ENCODE peak calls at places on chromosomes 12 and 14, in four cellular contexts. D is CD8-positive, alpha-beta T cell; U is iPS-NIHi11; J is NCI-H2171 treated with DMSO at 0.1 percent for 48 hours. T is an unnamed sample.

GRCh38 chr12:50785406-50785805 is 21.5 kb downstream of the ATF1 start:
- DNase-seq in U (no peak), J (no peak), D (no peak), T (no peak)

GRCh38 chr12:122420471-122421262 is 1.8 kb downstream of the CLIP1 start:
- DNase-seq in U (no peak), D (no peak), J (no peak), T (no peak)

GRCh38 chr12:19129486-19130223 is at the start of gene PLEKHA5:
- DNase-seq in D (peak), U (peak), J (peak), T (peak)

GRCh38 chr14:100025111-100025510 is 40.1 kb upstream of the EVL start:
- DNase-seq in J (peak), D (peak), U (peak), T (peak)

GRCh38 chr12:123270380-123271181 is 1.1 kb downstream of the CDK2AP1 start:
- DNase-seq in U (no peak), D (no peak), J (no peak), T (peak)

GRCh38 chr12:103369929-103370328 is 125.8 kb downstream of the C12orf42 start:
- DNase-seq in U (no peak), J (no peak), D (no peak), T (no peak)

GRCh38 chr14:24605435-24606190 is 3.9 kb downstream of the GZMH start:
- DNase-seq in D (peak), J (peak), U (peak), T (peak)

GRCh38 chr12:52323001-52323400 is 1.8 kb upstream of the KRT83 start:
- DNase-seq in D (no peak), U (no peak), J (no peak), T (no peak)

GRCh38 chr12:67034110-67034879 is 234.9 kb upstream of the CAND1 start:
- DNase-seq in D (no peak), J (no peak), U (no peak), T (peak)

GRCh38 chr12:65464930-65465329 is 186.4 kb downstream of the MSRB3 start:
- DNase-seq in J (no peak), D (no peak), U (no peak), T (peak)

GRCh38 chr14:30284808-30285207 is 274.1 kb upstream of the G2E3 start:
- DNase-seq in J (no peak), D (no peak), U (no peak), T (no peak)

GRCh38 chr14:92224348-92224954 is 98.5 kb upstream of the SLC24A4 start:
- DNase-seq in J (no peak), D (no peak), U (no peak), T (peak)

GRCh38 chr12:45326358-45326971 is 110.6 kb downstream of the ANO6 start:
- DNase-seq in U (no peak), D (no peak), J (no peak), T (no peak)

GRCh38 chr12:124294686-124295315 is at the start of gene RFLNA:
- DNase-seq in D (no peak), U (peak), J (no peak), T (peak)

GRCh38 chr12:31353730-31354708 is 28.1 kb upstream of the SINHCAF start:
- DNase-seq in D (no peak), U (no peak), J (peak), T (no peak)

GRCh38 chr14:94904636-94905035 is 134.7 kb upstream of the GSC start:
- DNase-seq in D (no peak), U (no peak), J (no peak), T (peak)

GRCh38 chr12:10939163-10939562 is at the start of gene TAS2R14:
- DNase-seq in D (no peak), J (no peak), U (no peak), T (no peak)

GRCh38 chr14:97692084-97692483 is 894.9 kb downstream of the VRK1 start:
- DNase-seq in J (peak), D (no peak), U (no peak), T (no peak)

GRCh38 chr14:61484826-61485584 is 163.6 kb downstream of the PRKCH start:
- DNase-seq in J (no peak), D (no peak), U (no peak), T (no peak)

GRCh38 chr14:61925043-61925442 is 162.8 kb downstream of the SNAPC1 start:
- DNase-seq in J (no peak), D (no peak), U (peak), T (peak)

GRCh38 chr12:40104461-40105264 is 1.2 kb downstream of the SLC2A13 start:
- DNase-seq in J (no peak), U (no peak), D (no peak), T (no peak)

GRCh38 chr14:76995279-76996035 is 33.1 kb downstream of the IRF2BPL start:
- DNase-seq in J (peak), D (no peak), U (no peak), T (no peak)

GRCh38 chr14:66746316-66747006 is 238.5 kb downstream of the GPHN start:
- DNase-seq in D (no peak), J (peak), U (peak), T (peak)

T was measured in GM23248.